ENCODE peak calls at places on chromosomes 5 and 9, in eight cellular contexts. One of them, this sample, is unnamed.

GRCh38 chr9:18208166-18209059 is 265.5 kb upstream of the ADAMTSL1 start:
- DNase-seq in endothelial cell of umbilical vein: peak; percentile 52
- DNase-seq in IMR-90: peak; percentile 12
- DNase-seq in HepG2: peak; percentile 59
- DNase-seq in tibial nerve: no peak
- DNase-seq in GM12878: no peak
- DNase-seq in heart left ventricle: peak; percentile 26
- DNase-seq in testis: peak; percentile 82
- DNase-seq in this sample: peak; percentile 67

GRCh38 chr9:110183208-110184145 is 24.5 kb downstream of the C9orf152 start:
- DNase-seq in endothelial cell of umbilical vein: peak; percentile 74
- DNase-seq in IMR-90: peak; percentile 77
- DNase-seq in testis: peak; percentile 81
- DNase-seq in GM12878: peak; percentile 25
- DNase-seq in HepG2: peak; percentile 78
- DNase-seq in heart left ventricle: peak; percentile 48
- DNase-seq in tibial nerve: no peak
- DNase-seq in this sample: peak; percentile 70

GRCh38 chr9:128103589-128103962 is 24.0 kb downstream of the PTGES2 start:
- DNase-seq in HepG2: peak; percentile 41
- DNase-seq in endothelial cell of umbilical vein: no peak
- DNase-seq in heart left ventricle: peak; percentile 9
- DNase-seq in tibial nerve: no peak
- DNase-seq in IMR-90: no peak
- DNase-seq in GM12878: no peak
- DNase-seq in testis: no peak
- DNase-seq in this sample: no peak

GRCh38 chr5:106017243-106017857 is 1653.4 kb downstream of the EFNA5 start:
- DNase-seq in IMR-90: no peak
- DNase-seq in testis: no peak
- DNase-seq in GM12878: no peak
- DNase-seq in heart left ventricle: no peak
- DNase-seq in HepG2: no peak
- DNase-seq in tibial nerve: no peak
- DNase-seq in endothelial cell of umbilical vein: no peak
- DNase-seq in this sample: no peak

GRCh38 chr5:317086-317811 is 4.3 kb upstream of the AHRR start:
- DNase-seq in IMR-90: peak; percentile 74
- DNase-seq in heart left ventricle: no peak
- DNase-seq in HepG2: peak; percentile 53
- DNase-seq in endothelial cell of umbilical vein: peak; percentile 46
- DNase-seq in GM12878: no peak
- DNase-seq in tibial nerve: no peak
- DNase-seq in testis: peak; percentile 57
- DNase-seq in this sample: no peak

GRCh38 chr5:176530406-176530982 is 6.7 kb downstream of the RNF44 start:
- DNase-seq in testis: no peak
- DNase-seq in IMR-90: no peak
- DNase-seq in HepG2: no peak
- DNase-seq in endothelial cell of umbilical vein: no peak
- DNase-seq in heart left ventricle: peak; percentile 25
- DNase-seq in tibial nerve: no peak
- DNase-seq in GM12878: no peak
- DNase-seq in this sample: no peak

GRCh38 chr5:55923177-55923872 is 71.4 kb downstream of the IL6ST start:
- DNase-seq in endothelial cell of umbilical vein: peak; percentile 87
- DNase-seq in testis: no peak
- DNase-seq in IMR-90: no peak
- DNase-seq in GM12878: no peak
- DNase-seq in heart left ventricle: peak; percentile 34
- DNase-seq in tibial nerve: no peak
- DNase-seq in HepG2: no peak
- DNase-seq in this sample: no peak

GRCh38 chr9:119368681-119369581 is at the start of gene BRINP1:
- DNase-seq in heart left ventricle: peak; percentile 30
- DNase-seq in IMR-90: no peak
- DNase-seq in HepG2: no peak
- DNase-seq in testis: peak; percentile 54
- DNase-seq in tibial nerve: no peak
- DNase-seq in endothelial cell of umbilical vein: no peak
- DNase-seq in GM12878: no peak
- DNase-seq in this sample: peak; percentile 25

DNA sequence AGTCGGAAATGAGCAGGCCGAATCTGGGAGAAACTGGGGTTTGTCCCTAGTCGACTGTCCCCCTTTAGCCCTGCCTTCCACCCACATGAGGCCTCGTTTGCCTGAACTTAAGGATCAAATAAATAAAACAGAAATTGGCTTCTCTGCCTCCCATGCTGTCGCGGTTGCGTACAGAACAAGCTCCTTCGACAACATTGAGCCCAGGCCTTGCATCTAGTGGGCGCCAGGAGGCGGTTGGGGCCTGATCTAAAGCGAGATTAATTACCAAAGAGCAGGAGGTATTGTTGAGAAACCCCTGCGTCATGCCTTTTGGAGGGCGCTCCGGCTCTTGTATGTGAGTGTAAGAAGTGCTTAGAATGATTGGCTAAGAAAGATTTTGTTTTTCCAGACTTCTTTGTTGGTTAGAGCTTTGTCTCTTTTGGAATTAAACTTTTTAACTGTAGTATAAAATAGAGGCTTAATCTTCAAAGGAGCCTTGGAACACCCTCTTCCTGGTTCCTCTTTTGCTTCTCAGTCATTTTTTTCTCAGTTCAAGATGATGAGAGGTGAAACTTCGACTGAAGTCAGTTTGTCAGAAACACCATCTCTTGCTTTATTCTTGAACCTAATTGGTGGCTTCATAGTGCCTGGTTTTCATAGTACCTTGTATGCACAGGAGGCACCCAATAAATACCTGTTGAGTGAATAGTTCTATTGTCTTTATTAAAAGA is 828 bp downstream of the ATP6V0E1 start:
- DNase-seq in IMR-90: peak; percentile 92
- DNase-seq in testis: peak; percentile 80
- DNase-seq in heart left ventricle: peak; percentile 61
- DNase-seq in HepG2: peak; percentile 80
- DNase-seq in endothelial cell of umbilical vein: peak; percentile 92
- DNase-seq in GM12878: peak; percentile 56
- DNase-seq in tibial nerve: peak; percentile 56
- DNase-seq in this sample: peak; percentile 67
- TF ChIP-seq POLR2A in IMR-90: peak; percentile 58
- TF ChIP-seq POLR2A in testis: no peak
- TF ChIP-seq POLR2A in heart left ventricle: no peak
- TF ChIP-seq POLR2A in HepG2: no peak
- TF ChIP-seq POLR2A in endothelial cell of umbilical vein: no peak
- TF ChIP-seq POLR2A in GM12878: no peak
- TF ChIP-seq POLR2A in tibial nerve: peak; percentile 36
- TF ChIP-seq POLR2A in this sample: peak; percentile 35

GRCh38 chr5:32595118-32595517 is 9.8 kb downstream of the SUB1 start:
- DNase-seq in heart left ventricle: no peak
- DNase-seq in HepG2: no peak
- DNase-seq in IMR-90: no peak
- DNase-seq in endothelial cell of umbilical vein: no peak
- DNase-seq in tibial nerve: no peak
- DNase-seq in GM12878: no peak
- DNase-seq in testis: no peak
- DNase-seq in this sample: no peak
- H3K36me3 ChIP-seq in heart left ventricle: peaks cover 100% of the 10 kb centered on the region
- H3K36me3 ChIP-seq in HepG2: peaks cover 31% of the 10 kb centered on the region
- H3K36me3 ChIP-seq in IMR-90: peaks cover 38% of the 10 kb centered on the region
- H3K36me3 ChIP-seq in endothelial cell of umbilical vein: peaks cover 10% of the 10 kb centered on the region
- H3K36me3 ChIP-seq in tibial nerve: peaks cover 68% of the 10 kb centered on the region
- H3K36me3 ChIP-seq in GM12878: peaks cover 15% of the 10 kb centered on the region
- H3K36me3 ChIP-seq in testis: no peaks in the 10 kb centered on the region
- H3K36me3 ChIP-seq in this sample: peaks cover 63% of the 10 kb centered on the region

GRCh38 chr9:136095028-136095494 is at the start of gene NACC2:
- DNase-seq in GM12878: no peak
- DNase-seq in endothelial cell of umbilical vein: peak; percentile 38
- DNase-seq in tibial nerve: peak; percentile 43
- DNase-seq in HepG2: no peak
- DNase-seq in testis: peak; percentile 72
- DNase-seq in heart left ventricle: peak; percentile 83
- DNase-seq in IMR-90: peak; percentile 52
- DNase-seq in this sample: peak; percentile 68
- TF ChIP-seq POLR2A in GM12878: peak; percentile 30
- TF ChIP-seq POLR2A in endothelial cell of umbilical vein: no peak
- TF ChIP-seq POLR2A in tibial nerve: no peak
- TF ChIP-seq POLR2A in HepG2: no peak
- TF ChIP-seq POLR2A in testis: no peak
- TF ChIP-seq POLR2A in heart left ventricle: no peak
- TF ChIP-seq POLR2A in IMR-90: no peak
- TF ChIP-seq POLR2A in this sample: peak; percentile 55

GRCh38 chr5:178519804-178520203 is 70.4 kb downstream of the COL23A1 start:
- DNase-seq in heart left ventricle: no peak
- DNase-seq in testis: no peak
- DNase-seq in HepG2: no peak
- DNase-seq in GM12878: no peak
- DNase-seq in endothelial cell of umbilical vein: no peak
- DNase-seq in IMR-90: no peak
- DNase-seq in tibial nerve: no peak
- DNase-seq in this sample: no peak

GRCh38 chr5:178516836-178517235 is 73.4 kb downstream of the COL23A1 start:
- DNase-seq in HepG2: no peak
- DNase-seq in testis: no peak
- DNase-seq in heart left ventricle: no peak
- DNase-seq in IMR-90: no peak
- DNase-seq in tibial nerve: no peak
- DNase-seq in endothelial cell of umbilical vein: no peak
- DNase-seq in GM12878: no peak
- DNase-seq in this sample: no peak

GRCh38 chr5:178515776-178516561 is 74.2 kb downstream of the COL23A1 start:
- DNase-seq in heart left ventricle: no peak
- DNase-seq in endothelial cell of umbilical vein: no peak
- DNase-seq in GM12878: no peak
- DNase-seq in tibial nerve: no peak
- DNase-seq in IMR-90: no peak
- DNase-seq in testis: peak; percentile 7
- DNase-seq in HepG2: no peak
- DNase-seq in this sample: no peak

GRCh38 chr5:178520851-178521250 is 69.3 kb downstream of the COL23A1 start:
- DNase-seq in GM12878: no peak
- DNase-seq in heart left ventricle: no peak
- DNase-seq in tibial nerve: no peak
- DNase-seq in testis: no peak
- DNase-seq in endothelial cell of umbilical vein: no peak
- DNase-seq in IMR-90: no peak
- DNase-seq in HepG2: no peak
- DNase-seq in this sample: no peak

DNA sequence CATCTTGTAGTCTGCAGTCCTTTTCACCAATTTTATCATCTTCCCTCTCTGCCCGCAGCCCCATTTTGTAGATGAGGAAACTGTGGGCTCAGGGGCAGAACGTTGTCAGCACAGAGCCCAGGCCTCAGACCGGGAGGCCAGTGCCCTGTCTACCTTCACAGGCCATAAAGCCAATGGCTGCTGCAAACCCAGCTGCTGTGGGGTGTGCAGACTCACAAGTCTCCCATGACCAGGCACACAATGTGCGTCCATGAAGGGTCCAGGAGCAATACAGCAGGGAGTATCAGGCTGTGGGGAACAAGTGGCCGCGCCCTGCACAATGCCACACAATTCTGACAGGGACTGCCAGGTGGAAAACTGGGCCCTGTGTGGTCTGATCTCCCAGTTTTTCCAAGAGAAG is 71.0 kb downstream of the COL23A1 start:
- DNase-seq in GM12878: no peak
- DNase-seq in heart left ventricle: no peak
- DNase-seq in HepG2: no peak
- DNase-seq in tibial nerve: no peak
- DNase-seq in endothelial cell of umbilical vein: no peak
- DNase-seq in IMR-90: no peak
- DNase-seq in testis: no peak
- DNase-seq in this sample: no peak
- H3K36me3 ChIP-seq in GM12878: no peaks in the 10 kb centered on the region
- H3K36me3 ChIP-seq in heart left ventricle: no peaks in the 10 kb centered on the region
- H3K36me3 ChIP-seq in HepG2: no peaks in the 10 kb centered on the region
- H3K36me3 ChIP-seq in tibial nerve: no peaks in the 10 kb centered on the region
- H3K36me3 ChIP-seq in endothelial cell of umbilical vein: no peaks in the 10 kb centered on the region
- H3K36me3 ChIP-seq in IMR-90: no peaks in the 10 kb centered on the region
- H3K36me3 ChIP-seq in testis: no peaks in the 10 kb centered on the region
- H3K36me3 ChIP-seq in this sample: no peaks in the 10 kb centered on the region